ENCODE peak calls at places on chromosome 11, in seven cellular contexts. One of them, this sample, is unnamed.

GRCh38 chr11:100731471-100731870 is 44.4 kb downstream of the ARHGAP42 start:
- DNase-seq in tibial artery: no peak
- DNase-seq in nephron progenitor cell: no peak
- DNase-seq in hepatocyte: no peak
- DNase-seq in adrenal gland: no peak
- DNase-seq in fibroblast of lung: no peak
- DNase-seq in PC-9: no peak
- DNase-seq in this sample: no peak

GRCh38 chr11:128394436-128395089 is 192.8 kb downstream of the ETS1 start:
- DNase-seq in hepatocyte: no peak
- DNase-seq in PC-9: no peak
- DNase-seq in fibroblast of lung: no peak
- DNase-seq in nephron progenitor cell: no peak
- DNase-seq in adrenal gland: no peak
- DNase-seq in tibial artery: no peak
- DNase-seq in this sample: no peak

GRCh38 chr11:15170170-15170569 is 55.4 kb downstream of the INSC start:
- DNase-seq in PC-9: no peak
- DNase-seq in fibroblast of lung: no peak
- DNase-seq in adrenal gland: no peak
- DNase-seq in nephron progenitor cell: no peak
- DNase-seq in hepatocyte: no peak
- DNase-seq in tibial artery: no peak
- DNase-seq in this sample: no peak

GRCh38 chr11:77411717-77412441 is 62.0 kb downstream of the PAK1 start:
- DNase-seq in nephron progenitor cell: peak
- DNase-seq in adrenal gland: peak
- DNase-seq in PC-9: peak
- DNase-seq in fibroblast of lung: peak
- DNase-seq in hepatocyte: peak
- DNase-seq in tibial artery: peak
- DNase-seq in this sample: peak

GRCh38 chr11:63937713-63938480 is 905 bp upstream of the NAA40 start:
- DNase-seq in nephron progenitor cell: peak
- DNase-seq in hepatocyte: no peak
- DNase-seq in fibroblast of lung: no peak
- DNase-seq in tibial artery: no peak
- DNase-seq in adrenal gland: no peak
- DNase-seq in PC-9: peak
- DNase-seq in this sample: no peak

GRCh38 chr11:35066783-35067476 is 72.0 kb upstream of the CD44 start:
- DNase-seq in nephron progenitor cell: no peak
- DNase-seq in hepatocyte: no peak
- DNase-seq in adrenal gland: no peak
- DNase-seq in tibial artery: no peak
- DNase-seq in fibroblast of lung: no peak
- DNase-seq in PC-9: no peak
- DNase-seq in this sample: no peak

GRCh38 chr11:18088974-18089373 is 16.9 kb downstream of the SAAL1 start:
- DNase-seq in nephron progenitor cell: no peak
- DNase-seq in tibial artery: no peak
- DNase-seq in PC-9: no peak
- DNase-seq in hepatocyte: no peak
- DNase-seq in adrenal gland: no peak
- DNase-seq in fibroblast of lung: no peak
- DNase-seq in this sample: no peak

GRCh38 chr11:134734894-134735293 is 322.9 kb upstream of the B3GAT1 start:
- DNase-seq in adrenal gland: peak
- DNase-seq in nephron progenitor cell: no peak
- DNase-seq in tibial artery: no peak
- DNase-seq in fibroblast of lung: no peak
- DNase-seq in hepatocyte: no peak
- DNase-seq in PC-9: no peak
- DNase-seq in this sample: no peak

GRCh38 chr11:116840746-116841296 is 3.4 kb upstream of the APOA1 start:
- DNase-seq in PC-9: no peak
- DNase-seq in hepatocyte: no peak
- DNase-seq in nephron progenitor cell: no peak
- DNase-seq in fibroblast of lung: no peak
- DNase-seq in tibial artery: no peak
- DNase-seq in adrenal gland: no peak
- DNase-seq in this sample: no peak

GRCh38 chr11:17979770-17980371 is 33.0 kb downstream of the SERGEF start:
- DNase-seq in tibial artery: no peak
- DNase-seq in hepatocyte: peak
- DNase-seq in fibroblast of lung: peak
- DNase-seq in PC-9: peak
- DNase-seq in adrenal gland: no peak
- DNase-seq in nephron progenitor cell: peak
- DNase-seq in this sample: no peak

GRCh38 chr11:117919326-117920275 is 9.6 kb downstream of the TMPRSS13 start:
- DNase-seq in PC-9: no peak
- DNase-seq in nephron progenitor cell: no peak
- DNase-seq in adrenal gland: no peak
- DNase-seq in fibroblast of lung: no peak
- DNase-seq in tibial artery: no peak
- DNase-seq in hepatocyte: no peak
- DNase-seq in this sample: no peak

GRCh38 chr11:27183672-27184457 is 143.2 kb downstream of the BBOX1 start:
- DNase-seq in nephron progenitor cell: peak
- DNase-seq in hepatocyte: peak
- DNase-seq in PC-9: peak
- DNase-seq in tibial artery: peak
- DNase-seq in adrenal gland: peak
- DNase-seq in fibroblast of lung: peak
- DNase-seq in this sample: peak

GRCh38 chr11:129252621-129253020 is 60.5 kb upstream of the ARHGAP32 start:
- DNase-seq in adrenal gland: no peak
- DNase-seq in fibroblast of lung: no peak
- DNase-seq in nephron progenitor cell: no peak
- DNase-seq in tibial artery: no peak
- DNase-seq in hepatocyte: no peak
- DNase-seq in PC-9: no peak
- DNase-seq in this sample: no peak

GRCh38 chr11:14182833-14183340 is 176.1 kb downstream of the RRAS2 start:
- DNase-seq in PC-9: no peak
- DNase-seq in hepatocyte: no peak
- DNase-seq in tibial artery: no peak
- DNase-seq in adrenal gland: no peak
- DNase-seq in nephron progenitor cell: no peak
- DNase-seq in fibroblast of lung: no peak
- DNase-seq in this sample: no peak

GRCh38 chr11:19781351-19781750 is 68.7 kb downstream of the NAV2 start:
- DNase-seq in PC-9: no peak
- DNase-seq in tibial artery: no peak
- DNase-seq in hepatocyte: no peak
- DNase-seq in nephron progenitor cell: no peak
- DNase-seq in fibroblast of lung: no peak
- DNase-seq in adrenal gland: no peak
- DNase-seq in this sample: no peak

GRCh38 chr11:7170431-7170830 is 81.3 kb upstream of the SYT9 start:
- DNase-seq in nephron progenitor cell: no peak
- DNase-seq in adrenal gland: no peak
- DNase-seq in PC-9: no peak
- DNase-seq in hepatocyte: no peak
- DNase-seq in tibial artery: no peak
- DNase-seq in fibroblast of lung: no peak
- DNase-seq in this sample: no peak

GRCh38 chr11:86800076-86800955 is at the start of gene PRSS23:
- DNase-seq in hepatocyte: peak
- DNase-seq in fibroblast of lung: peak
- DNase-seq in adrenal gland: peak
- DNase-seq in tibial artery: peak
- DNase-seq in nephron progenitor cell: peak
- DNase-seq in PC-9: peak
- DNase-seq in this sample: peak

GRCh38 chr11:27293500-27294417 is 69.3 kb downstream of the CCDC34 start:
- DNase-seq in tibial artery: no peak
- DNase-seq in PC-9: no peak
- DNase-seq in nephron progenitor cell: no peak
- DNase-seq in fibroblast of lung: no peak
- DNase-seq in hepatocyte: no peak
- DNase-seq in adrenal gland: no peak
- DNase-seq in this sample: no peak

GRCh38 chr11:119422505-119423416 is at the start of gene THY1:
- DNase-seq in nephron progenitor cell: peak
- DNase-seq in hepatocyte: peak
- DNase-seq in fibroblast of lung: peak
- DNase-seq in tibial artery: no peak
- DNase-seq in adrenal gland: no peak
- DNase-seq in PC-9: no peak
- DNase-seq in this sample: peak

GRCh38 chr11:126853732-126854131 is 146.8 kb downstream of the KIRREL3 start:
- DNase-seq in fibroblast of lung: peak
- DNase-seq in PC-9: no peak
- DNase-seq in adrenal gland: no peak
- DNase-seq in nephron progenitor cell: no peak
- DNase-seq in tibial artery: no peak
- DNase-seq in hepatocyte: no peak
- DNase-seq in this sample: no peak

GRCh38 chr11:18727499-18728236 is 1.7 kb upstream of the IGSF22 start:
- DNase-seq in PC-9: peak
- DNase-seq in fibroblast of lung: no peak
- DNase-seq in nephron progenitor cell: peak
- DNase-seq in adrenal gland: no peak
- DNase-seq in tibial artery: no peak
- DNase-seq in hepatocyte: peak
- DNase-seq in this sample: no peak

GRCh38 chr11:2912038-2912410 is 17.2 kb downstream of the PHLDA2 start:
- DNase-seq in hepatocyte: no peak
- DNase-seq in tibial artery: no peak
- DNase-seq in fibroblast of lung: no peak
- DNase-seq in adrenal gland: no peak
- DNase-seq in nephron progenitor cell: no peak
- DNase-seq in PC-9: peak
- DNase-seq in this sample: no peak

DNA sequence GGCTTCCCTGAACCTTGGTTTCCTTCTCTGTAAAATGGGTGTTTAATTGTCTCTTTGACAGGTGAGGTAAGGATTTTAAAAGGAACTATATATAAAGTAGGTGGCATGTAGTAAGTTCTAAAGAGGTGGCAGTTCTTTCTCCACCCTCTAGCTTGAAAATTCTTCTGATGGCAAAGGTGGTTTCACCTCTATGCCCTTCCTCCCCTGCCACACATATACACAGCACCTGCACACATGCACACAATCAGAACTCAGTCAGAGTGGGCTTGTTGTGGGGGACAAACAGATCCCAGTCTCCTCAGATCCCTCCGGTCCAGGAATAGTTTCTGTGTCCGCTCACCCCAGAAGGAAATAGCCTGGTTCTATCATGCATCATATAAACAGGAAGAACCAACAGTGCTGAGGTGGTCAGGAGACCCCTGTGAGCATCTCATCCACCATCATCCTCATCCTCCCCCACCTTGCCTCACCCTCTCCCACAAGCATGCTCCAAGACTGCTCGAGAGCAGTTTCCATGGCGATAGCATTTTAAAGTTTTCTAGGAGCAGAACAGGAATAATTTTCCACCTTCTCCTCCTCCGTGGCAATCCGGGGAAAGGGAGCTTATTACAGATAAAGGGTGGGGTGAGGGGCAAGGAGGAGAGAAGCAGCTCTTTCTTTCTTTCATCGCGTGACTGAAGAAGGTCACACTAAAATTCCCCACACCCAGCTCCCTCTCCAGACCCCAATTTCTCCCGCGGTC is 123.6 kb downstream of the CHST1 start:
- DNase-seq in nephron progenitor cell: no peak
- DNase-seq in PC-9: no peak
- DNase-seq in fibroblast of lung: no peak
- DNase-seq in tibial artery: no peak
- DNase-seq in hepatocyte: no peak
- DNase-seq in adrenal gland: no peak
- DNase-seq in this sample: no peak
- TF ChIP-seq CTCF in nephron progenitor cell: no peak
- TF ChIP-seq CTCF in PC-9: no peak
- TF ChIP-seq CTCF in fibroblast of lung: no peak
- TF ChIP-seq CTCF in tibial artery: no peak
- TF ChIP-seq CTCF in hepatocyte: no peak
- TF ChIP-seq CTCF in adrenal gland: no peak
- TF ChIP-seq CTCF in this sample: no peak

DNA sequence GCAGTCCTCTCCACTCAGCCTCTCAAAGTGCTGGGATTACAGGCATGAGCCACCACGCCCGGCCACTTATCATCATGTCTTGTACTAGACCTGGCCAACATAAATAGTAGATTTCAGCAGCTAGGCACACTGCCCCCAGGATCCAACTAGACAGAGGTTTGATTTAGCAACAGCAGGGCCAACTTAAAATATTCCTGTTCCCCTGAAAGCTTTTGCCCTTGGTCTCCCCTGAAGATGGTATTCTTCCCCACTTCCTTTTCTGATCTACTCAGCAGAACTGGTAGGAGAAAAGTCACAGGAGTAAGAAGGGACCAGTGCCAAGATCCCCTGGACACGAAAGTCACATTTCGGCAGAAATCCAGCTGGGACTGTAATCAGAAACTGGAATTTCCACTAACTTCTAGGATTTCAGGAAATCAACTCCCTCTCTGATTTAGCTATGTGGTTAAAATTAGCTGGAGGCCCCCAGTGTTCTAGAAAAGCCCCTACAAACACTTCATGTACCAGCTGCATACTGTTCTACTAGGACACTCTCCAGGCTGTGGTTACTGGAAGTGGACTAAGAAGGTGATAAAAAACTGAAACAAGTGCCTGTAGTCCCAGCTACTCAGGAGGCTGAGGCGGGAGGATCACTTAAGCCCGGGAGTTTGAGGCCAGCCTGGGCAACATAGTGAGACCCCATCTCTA is 9.0 kb upstream of the PPP2R1B start:
- DNase-seq in tibial artery: peak
- DNase-seq in adrenal gland: no peak
- DNase-seq in fibroblast of lung: peak
- DNase-seq in hepatocyte: no peak
- DNase-seq in PC-9: no peak
- DNase-seq in nephron progenitor cell: no peak
- DNase-seq in this sample: no peak
- TF ChIP-seq CTCF in tibial artery: no peak
- TF ChIP-seq CTCF in adrenal gland: no peak
- TF ChIP-seq CTCF in fibroblast of lung: no peak
- TF ChIP-seq CTCF in hepatocyte: no peak
- TF ChIP-seq CTCF in PC-9: no peak
- TF ChIP-seq CTCF in nephron progenitor cell: no peak
- TF ChIP-seq CTCF in this sample: no peak

GRCh38 chr11:109865558-109866186 is 227.5 kb upstream of the ZC3H12C start:
- DNase-seq in PC-9: no peak
- DNase-seq in tibial artery: no peak
- DNase-seq in nephron progenitor cell: no peak
- DNase-seq in hepatocyte: no peak
- DNase-seq in adrenal gland: peak
- DNase-seq in fibroblast of lung: no peak
- DNase-seq in this sample: no peak
- TF ChIP-seq CTCF in PC-9: peak
- TF ChIP-seq CTCF in tibial artery: no peak
- TF ChIP-seq CTCF in nephron progenitor cell: no peak
- TF ChIP-seq CTCF in hepatocyte: peak
- TF ChIP-seq CTCF in adrenal gland: peak
- TF ChIP-seq CTCF in fibroblast of lung: no peak
- TF ChIP-seq CTCF in this sample: no peak

DNA sequence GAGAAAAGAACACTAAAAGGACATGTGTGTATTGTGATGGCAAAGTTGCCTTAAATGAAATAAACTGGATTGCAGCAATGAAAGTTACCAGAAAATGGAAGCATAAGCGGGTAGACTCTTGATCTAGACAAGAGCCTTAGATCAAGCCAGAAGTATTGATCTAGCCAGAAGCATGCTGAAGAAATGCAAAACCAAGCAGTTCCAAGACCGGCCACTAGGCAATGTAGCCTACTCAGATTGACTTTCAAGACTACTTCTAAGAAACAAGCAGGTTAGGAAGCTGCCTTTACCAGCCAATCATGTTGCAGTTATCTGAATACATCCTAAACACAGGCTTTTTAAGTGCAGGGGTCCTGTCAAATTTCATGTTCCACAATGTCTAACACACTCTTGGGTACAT is 54.6 kb downstream of the KCNA4 start:
- DNase-seq in PC-9: no peak
- DNase-seq in hepatocyte: peak
- DNase-seq in tibial artery: no peak
- DNase-seq in adrenal gland: no peak
- DNase-seq in nephron progenitor cell: peak
- DNase-seq in fibroblast of lung: no peak
- DNase-seq in this sample: no peak
- TF ChIP-seq CTCF in PC-9: peak
- TF ChIP-seq CTCF in hepatocyte: no peak
- TF ChIP-seq CTCF in tibial artery: no peak
- TF ChIP-seq CTCF in adrenal gland: peak
- TF ChIP-seq CTCF in nephron progenitor cell: peak
- TF ChIP-seq CTCF in fibroblast of lung: peak
- TF ChIP-seq CTCF in this sample: no peak

This sample was measured in AG09319.